ENCODE peak calls at places on chromosomes 2 and 18, in ten cellular contexts. F, V, Z, P, C, X, Q, D, U and O are unnamed samples.

GRCh38 chr2:173522356-173522755 is 167.7 kb downstream of the CDCA7 start:
- DNase-seq in C (no peak), D (no peak), P (no peak), U (no peak), X (no peak), V (no peak), Q (peak), Z (no peak), F (no peak), O (no peak)

GRCh38 chr2:71727562-71727961 is 274.2 kb downstream of the DYSF start:
- DNase-seq in F (no peak), X (no peak), D (no peak), Q (no peak), V (no peak), P (no peak), U (no peak), Z (peak), C (no peak), O (no peak)

GRCh38 chr18:74342416-74343043 is 26.9 kb downstream of the C18orf63 start:
- DNase-seq in C (no peak), U (peak), P (peak), D (no peak), V (peak), Z (no peak), Q (peak), X (peak), F (peak), O (no peak)

GRCh38 chr2:19901201-19901457 is 654 bp downstream of the TTC32 start:
- DNase-seq in F (no peak), Q (no peak), D (no peak), U (no peak), V (no peak), C (no peak), P (no peak), Z (no peak), X (no peak), O (no peak)

GRCh38 chr2:144362401-144362800 is 157.5 kb downstream of the ZEB2 start:
- DNase-seq in C (no peak), V (no peak), F (no peak), X (no peak), P (peak), D (no peak), U (no peak), Z (no peak), Q (peak), O (no peak)

GRCh38 chr2:202171246-202171833 is 67.1 kb downstream of the SUMO1 start:
- DNase-seq in V (peak), Z (no peak), F (no peak), D (no peak), X (peak), P (no peak), Q (no peak), U (no peak), C (no peak), O (no peak)

GRCh38 chr2:20157606-20157970 is 67.3 kb downstream of the SDC1 start:
- DNase-seq in Z (no peak), U (no peak), F (no peak), P (peak), D (no peak), X (no peak), C (no peak), Q (no peak), V (no peak), O (no peak)

GRCh38 chr2:218806346-218806978 is 24.5 kb downstream of the CYP27A1 start:
- DNase-seq in C (peak), X (no peak), V (no peak), P (peak), Q (peak), D (no peak), F (peak), Z (peak), U (peak), O (no peak)

GRCh38 chr2:204033601-204034495 is 97.3 kb downstream of the ICOS start:
- DNase-seq in D (no peak), V (no peak), X (no peak), Q (no peak), U (no peak), P (no peak), C (no peak), Z (no peak), F (no peak), O (no peak)

GRCh38 chr2:62163106-62163831 is 32.6 kb upstream of the B3GNT2 start:
- DNase-seq in U (no peak), V (no peak), D (no peak), P (no peak), F (no peak), Q (peak), C (peak), X (no peak), Z (no peak), O (no peak)

GRCh38 chr18:74916773-74917393 is 292.1 kb downstream of the PTGR3 start:
- DNase-seq in V (no peak), U (no peak), Q (no peak), C (no peak), D (no peak), F (no peak), P (no peak), Z (no peak), X (no peak), O (no peak)

GRCh38 chr2:134647607-134648256 is 71.1 kb downstream of the TMEM163 start:
- DNase-seq in C (peak), D (no peak), U (no peak), V (no peak), P (no peak), Q (no peak), X (no peak), F (no peak), Z (no peak), O (no peak)

GRCh38 chr2:120497261-120497977 is 151.5 kb downstream of the INHBB start:
- DNase-seq in F (no peak), C (no peak), V (no peak), Q (no peak), X (no peak), D (no peak), Z (no peak), U (no peak), P (no peak), O (no peak)

GRCh38 chr2:12722445-12723316 is 5.9 kb downstream of the TRIB2 start:
- DNase-seq in C (no peak), U (no peak), D (no peak), Z (no peak), Q (no peak), F (no peak), P (peak), V (no peak), X (no peak), O (no peak)

DNA sequence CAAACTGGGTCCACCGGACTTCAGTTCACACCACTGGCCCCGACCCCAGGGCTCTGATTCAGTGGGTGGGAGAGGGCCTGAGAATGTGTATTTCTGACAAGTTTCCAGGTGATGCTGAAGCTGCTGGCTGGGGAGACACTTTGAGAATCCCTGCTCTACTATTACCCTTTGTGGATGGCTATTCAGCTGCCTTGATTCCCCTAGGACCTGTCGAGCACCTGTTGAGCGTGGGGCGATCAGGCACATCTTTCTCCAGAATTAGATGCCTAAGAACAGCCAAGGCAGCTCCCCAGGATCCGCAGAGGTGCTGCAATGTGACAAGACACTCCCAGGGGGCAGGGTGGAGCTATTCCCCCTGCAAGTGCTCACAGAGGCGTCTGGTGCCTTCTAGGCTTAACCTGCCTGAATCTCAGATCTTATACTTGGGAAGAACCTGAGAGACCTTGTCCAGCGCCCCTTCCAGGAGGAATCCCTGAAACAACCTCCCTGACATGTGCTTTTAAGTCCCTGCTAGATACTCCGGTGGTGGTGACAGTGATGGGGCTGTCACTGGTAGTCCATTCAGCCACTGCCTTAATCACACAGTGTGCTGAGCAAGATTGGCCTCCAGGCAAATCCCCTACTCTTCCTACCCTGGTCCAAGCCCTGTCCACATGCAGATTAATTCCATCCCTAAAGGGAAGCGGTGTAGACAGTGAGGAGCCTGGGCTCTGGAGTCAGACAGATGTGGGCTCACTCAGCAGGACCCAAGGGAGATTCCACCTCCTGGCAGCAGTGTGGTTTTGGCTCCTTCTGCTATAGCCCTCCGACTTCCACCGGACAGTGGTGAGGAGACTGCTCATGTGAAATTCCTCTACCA is 43.4 kb upstream of the OTOF start:
- DNase-seq in C (no peak), U (no peak), X (peak), P (peak), V (peak), Q (peak), F (peak), Z (no peak), D (no peak), O (peak)
- TF ChIP-seq CTCF in C (no peak), U (no peak), X (peak), P (peak), V (no peak), Q (peak), F (peak), Z (peak), D (no peak), O (no peak)

DNA sequence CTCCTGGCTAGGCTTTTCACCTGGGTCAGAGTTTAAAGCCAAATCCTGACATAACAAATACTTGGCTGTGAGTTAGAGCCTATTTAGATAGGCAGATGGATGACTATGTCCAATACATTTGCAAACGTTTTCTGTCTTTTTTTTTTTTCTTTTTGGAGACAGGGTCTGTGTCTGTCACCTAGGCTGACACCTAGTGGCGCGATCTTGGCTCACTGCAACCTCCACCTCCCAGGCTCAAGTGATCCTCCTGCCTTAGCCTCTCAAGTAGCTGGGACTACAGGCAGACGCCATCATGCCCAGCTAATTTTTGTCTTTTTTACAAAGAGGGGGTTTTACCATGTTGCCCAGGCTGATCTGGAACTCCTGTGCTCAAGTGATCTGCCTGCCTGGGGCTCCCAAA is 124.8 kb downstream of the DYM start:
- DNase-seq in V (no peak), X (no peak), Q (no peak), D (no peak), U (no peak), Z (no peak), C (no peak), F (no peak), P (no peak), O (no peak)
- TF ChIP-seq CTCF in V (no peak), X (no peak), Q (no peak), D (no peak), U (no peak), Z (peak), C (no peak), F (no peak), P (peak), O (peak)

GRCh38 chr18:48022531-48023330 is 92.3 kb upstream of the SMAD2 start:
- DNase-seq in X (peak), P (peak), D (peak), Z (peak), U (no peak), Q (peak), F (peak), C (peak), V (peak), O (peak)
- TF ChIP-seq CTCF in X (peak), P (peak), D (peak), Z (peak), U (peak), Q (peak), F (peak), C (peak), V (peak), O (no peak)

DNA sequence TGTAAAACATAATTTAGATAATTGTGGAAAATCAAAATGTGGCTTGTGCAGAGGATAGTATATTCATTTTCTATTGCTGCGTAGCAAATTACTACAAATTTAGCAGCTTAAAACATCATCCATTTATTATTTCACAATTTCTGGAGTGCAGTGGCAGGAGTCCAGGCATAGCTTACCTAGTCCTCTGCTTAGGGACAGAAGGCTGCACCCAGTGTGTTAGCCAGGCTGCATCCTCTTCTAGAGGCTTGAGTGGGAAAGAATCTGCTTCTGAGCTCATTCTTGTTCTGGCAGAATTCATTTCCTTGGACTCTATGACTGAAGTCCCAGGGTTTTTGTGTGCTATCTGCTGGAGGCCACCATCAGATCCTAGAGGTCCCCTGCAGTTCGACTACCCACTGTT is 39.7 kb downstream of the MRO start:
- DNase-seq in D (no peak), X (no peak), V (no peak), C (no peak), U (no peak), F (no peak), P (no peak), Z (no peak), Q (no peak), O (no peak)
- TF ChIP-seq CTCF in D (no peak), X (no peak), V (no peak), C (no peak), U (no peak), F (no peak), P (no peak), Z (no peak), Q (no peak), O (no peak)

GRCh38 chr2:30690126-30690561 is 117.1 kb downstream of the CAPN13 start:
- DNase-seq in C (peak), D (no peak), Z (no peak), V (no peak), P (no peak), U (no peak), X (no peak), F (no peak), Q (no peak), O (no peak)

GRCh38 chr2:30691091-30691947 is 115.9 kb downstream of the CAPN13 start:
- DNase-seq in Z (no peak), U (no peak), X (no peak), D (no peak), F (no peak), P (no peak), C (peak), Q (no peak), V (no peak), O (no peak)

GRCh38 chr2:30693821-30694281 is 113.4 kb downstream of the CAPN13 start:
- DNase-seq in V (no peak), D (no peak), C (peak), X (no peak), U (no peak), Z (no peak), P (no peak), F (no peak), Q (no peak), O (no peak)

GRCh38 chr2:30692829-30693265 is 114.4 kb downstream of the CAPN13 start:
- DNase-seq in P (no peak), Z (no peak), C (peak), F (no peak), D (no peak), Q (no peak), X (no peak), V (no peak), U (no peak), O (no peak)

DNA sequence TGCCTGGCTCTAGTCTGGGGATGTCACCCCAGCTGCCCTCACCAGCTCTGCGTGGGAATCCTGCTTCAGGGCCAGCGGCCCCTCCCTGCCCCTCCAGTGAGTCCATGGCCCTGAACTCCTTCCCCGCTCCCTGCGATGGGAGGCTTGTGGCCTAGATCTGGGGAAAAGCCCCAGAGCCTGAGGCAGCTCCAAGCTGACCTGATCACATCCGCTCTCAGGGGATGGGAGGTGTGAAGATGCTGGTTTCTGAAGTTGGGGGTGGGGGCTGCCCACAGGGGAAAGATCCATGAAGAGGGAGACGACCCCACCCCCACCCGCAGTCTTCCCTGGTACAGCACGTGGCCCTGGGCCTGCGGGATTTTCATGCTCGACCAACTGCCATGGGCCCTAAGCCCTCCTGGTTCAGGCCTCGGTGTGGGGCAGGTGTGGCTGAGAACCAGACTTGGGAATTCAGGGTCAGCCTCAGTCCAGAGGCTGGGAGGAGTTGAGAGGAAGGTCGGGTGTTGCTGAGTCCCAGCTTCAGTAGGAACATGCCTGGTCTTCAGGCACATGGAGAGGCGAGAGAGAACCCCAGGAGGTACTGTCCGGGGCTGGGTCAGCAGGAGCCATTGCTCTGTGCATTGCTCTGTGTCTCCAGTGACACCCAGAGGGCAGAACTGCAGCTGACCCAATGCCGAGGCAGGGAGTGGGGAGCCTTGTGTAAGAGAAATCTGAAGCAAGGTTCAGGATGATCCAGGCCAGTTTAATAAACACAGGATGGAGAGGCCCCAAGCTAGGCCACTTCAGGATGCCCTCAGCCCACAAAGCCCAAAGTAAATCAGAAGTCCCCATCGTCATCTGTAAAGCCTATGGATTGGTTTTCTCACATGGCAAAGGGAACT is 115.1 kb downstream of the CAPN13 start:
- DNase-seq in D (no peak), C (peak), Q (peak), Z (no peak), V (peak), P (peak), F (no peak), U (no peak), X (no peak), O (no peak)
- TF ChIP-seq CTCF in D (no peak), C (no peak), Q (peak), Z (peak), V (peak), P (peak), F (peak), U (peak), X (peak), O (peak)

GRCh38 chr18:37393945-37394609 is 171.5 kb downstream of the CELF4 start:
- DNase-seq in P (peak), X (peak), U (peak), F (peak), D (no peak), Q (peak), Z (no peak), V (peak), C (peak), O (peak)
- TF ChIP-seq CTCF in P (no peak), X (peak), U (no peak), F (no peak), D (no peak), Q (no peak), Z (no peak), V (no peak), C (no peak), O (no peak)

GRCh38 chr18:47345291-47345690 is 93.8 kb upstream of the SKOR2 start:
- DNase-seq in C (no peak), F (no peak), X (no peak), V (no peak), Q (no peak), P (no peak), Z (no peak), U (no peak), D (no peak), O (no peak)
- TF ChIP-seq CTCF in C (no peak), F (no peak), X (no peak), V (no peak), Q (no peak), P (no peak), Z (no peak), U (no peak), D (no peak), O (no peak)